ENCODE peak calls at places on chromosomes 3 and 15, in seven cellular contexts. One of them, this sample, is unnamed.

GRCh38 chr3:14453841-14454630 is 51.6 kb downstream of the SLC6A6 start:
- DNase-seq in sigmoid colon: no peak
- DNase-seq in LNCaP clone FGC: no peak
- DNase-seq in OCI-LY7: no peak
- DNase-seq in H9: no peak
- DNase-seq in prostate gland: no peak
- DNase-seq in GM10248: no peak
- DNase-seq in this sample: peak

GRCh38 chr3:126121632-126122031 is 37.7 kb upstream of the SLC41A3 start:
- DNase-seq in LNCaP clone FGC: no peak
- DNase-seq in H9: peak
- DNase-seq in sigmoid colon: peak
- DNase-seq in OCI-LY7: no peak
- DNase-seq in prostate gland: no peak
- DNase-seq in GM10248: no peak
- DNase-seq in this sample: no peak

GRCh38 chr3:136141296-136141785 is 54.8 kb downstream of the MSL2 start:
- DNase-seq in sigmoid colon: no peak
- DNase-seq in GM10248: no peak
- DNase-seq in LNCaP clone FGC: no peak
- DNase-seq in H9: no peak
- DNase-seq in OCI-LY7: no peak
- DNase-seq in prostate gland: no peak
- DNase-seq in this sample: no peak

GRCh38 chr15:80309769-80310384 is 57.9 kb upstream of the CTXND1 start:
- DNase-seq in LNCaP clone FGC: peak
- DNase-seq in OCI-LY7: peak
- DNase-seq in H9: no peak
- DNase-seq in GM10248: no peak
- DNase-seq in sigmoid colon: no peak
- DNase-seq in prostate gland: peak
- DNase-seq in this sample: peak

GRCh38 chr3:127339943-127340861 is 52.4 kb upstream of the PRR20G start:
- DNase-seq in sigmoid colon: no peak
- DNase-seq in OCI-LY7: no peak
- DNase-seq in H9: no peak
- DNase-seq in GM10248: peak
- DNase-seq in prostate gland: no peak
- DNase-seq in LNCaP clone FGC: no peak
- DNase-seq in this sample: no peak

GRCh38 chr3:58490860-58491501 is 915 bp upstream of the KCTD6 start:
- DNase-seq in GM10248: no peak
- DNase-seq in H9: no peak
- DNase-seq in OCI-LY7: no peak
- DNase-seq in LNCaP clone FGC: no peak
- DNase-seq in prostate gland: no peak
- DNase-seq in sigmoid colon: peak
- DNase-seq in this sample: peak

GRCh38 chr3:172201136-172201989 is 162.0 kb downstream of the FNDC3B start:
- DNase-seq in sigmoid colon: peak
- DNase-seq in OCI-LY7: no peak
- DNase-seq in H9: no peak
- DNase-seq in GM10248: no peak
- DNase-seq in LNCaP clone FGC: no peak
- DNase-seq in prostate gland: peak
- DNase-seq in this sample: peak

GRCh38 chr3:123705886-123706285 is 121.0 kb upstream of the HACD2 start:
- DNase-seq in H9: no peak
- DNase-seq in prostate gland: no peak
- DNase-seq in sigmoid colon: no peak
- DNase-seq in OCI-LY7: no peak
- DNase-seq in LNCaP clone FGC: no peak
- DNase-seq in GM10248: no peak
- DNase-seq in this sample: no peak

GRCh38 chr15:57263520-57263919 is 112.8 kb upstream of the CGNL1 start:
- DNase-seq in sigmoid colon: no peak
- DNase-seq in OCI-LY7: no peak
- DNase-seq in prostate gland: no peak
- DNase-seq in GM10248: no peak
- DNase-seq in H9: no peak
- DNase-seq in LNCaP clone FGC: peak
- DNase-seq in this sample: no peak

GRCh38 chr15:62880278-62880677 is 162.3 kb upstream of the TPM1 start:
- DNase-seq in sigmoid colon: no peak
- DNase-seq in GM10248: no peak
- DNase-seq in LNCaP clone FGC: no peak
- DNase-seq in prostate gland: no peak
- DNase-seq in H9: no peak
- DNase-seq in OCI-LY7: no peak
- DNase-seq in this sample: no peak

GRCh38 chr3:52534281-52535183 is 875 bp upstream of the NT5DC2 start:
- DNase-seq in OCI-LY7: peak
- DNase-seq in prostate gland: no peak
- DNase-seq in LNCaP clone FGC: no peak
- DNase-seq in GM10248: no peak
- DNase-seq in H9: peak
- DNase-seq in sigmoid colon: peak
- DNase-seq in this sample: no peak

GRCh38 chr15:64216722-64217428 is 54.1 kb upstream of the PPIB start:
- DNase-seq in GM10248: no peak
- DNase-seq in LNCaP clone FGC: no peak
- DNase-seq in sigmoid colon: no peak
- DNase-seq in prostate gland: no peak
- DNase-seq in OCI-LY7: no peak
- DNase-seq in H9: no peak
- DNase-seq in this sample: peak

GRCh38 chr15:68653795-68654194 is 75.0 kb downstream of the CORO2B start:
- DNase-seq in sigmoid colon: no peak
- DNase-seq in GM10248: no peak
- DNase-seq in LNCaP clone FGC: no peak
- DNase-seq in prostate gland: no peak
- DNase-seq in H9: no peak
- DNase-seq in OCI-LY7: no peak
- DNase-seq in this sample: no peak

GRCh38 chr3:31170932-31171670 is 276.6 kb upstream of the GADL1 start:
- DNase-seq in LNCaP clone FGC: no peak
- DNase-seq in sigmoid colon: no peak
- DNase-seq in OCI-LY7: no peak
- DNase-seq in GM10248: no peak
- DNase-seq in H9: no peak
- DNase-seq in prostate gland: no peak
- DNase-seq in this sample: no peak

GRCh38 chr3:37823189-37823588 is 38.5 kb upstream of the CTDSPL start:
- DNase-seq in H9: no peak
- DNase-seq in prostate gland: no peak
- DNase-seq in sigmoid colon: no peak
- DNase-seq in OCI-LY7: no peak
- DNase-seq in LNCaP clone FGC: no peak
- DNase-seq in GM10248: no peak
- DNase-seq in this sample: no peak

GRCh38 chr3:131109156-131109555 is 82.5 kb downstream of the NEK11 start:
- DNase-seq in LNCaP clone FGC: no peak
- DNase-seq in GM10248: no peak
- DNase-seq in H9: no peak
- DNase-seq in OCI-LY7: no peak
- DNase-seq in prostate gland: no peak
- DNase-seq in sigmoid colon: no peak
- DNase-seq in this sample: no peak

GRCh38 chr3:115217678-115218451 is 70.8 kb upstream of the ZBTB20 start:
- DNase-seq in prostate gland: no peak
- DNase-seq in GM10248: peak
- DNase-seq in LNCaP clone FGC: no peak
- DNase-seq in OCI-LY7: peak
- DNase-seq in sigmoid colon: no peak
- DNase-seq in H9: no peak
- DNase-seq in this sample: no peak

GRCh38 chr3:47663630-47664240 is 85.1 kb upstream of the CSPG5 start:
- DNase-seq in LNCaP clone FGC: no peak
- DNase-seq in prostate gland: no peak
- DNase-seq in OCI-LY7: no peak
- DNase-seq in H9: no peak
- DNase-seq in GM10248: no peak
- DNase-seq in sigmoid colon: no peak
- DNase-seq in this sample: no peak

GRCh38 chr3:47666118-47666517 is 87.5 kb upstream of the CSPG5 start:
- DNase-seq in LNCaP clone FGC: no peak
- DNase-seq in GM10248: no peak
- DNase-seq in prostate gland: no peak
- DNase-seq in sigmoid colon: no peak
- DNase-seq in H9: no peak
- DNase-seq in OCI-LY7: no peak
- DNase-seq in this sample: no peak

GRCh38 chr3:47661121-47661752 is 82.6 kb upstream of the CSPG5 start:
- DNase-seq in sigmoid colon: no peak
- DNase-seq in OCI-LY7: no peak
- DNase-seq in prostate gland: no peak
- DNase-seq in GM10248: no peak
- DNase-seq in LNCaP clone FGC: no peak
- DNase-seq in H9: no peak
- DNase-seq in this sample: no peak

GRCh38 chr3:47669026-47669749 is 90.5 kb upstream of the CSPG5 start:
- DNase-seq in H9: no peak
- DNase-seq in sigmoid colon: no peak
- DNase-seq in OCI-LY7: no peak
- DNase-seq in prostate gland: no peak
- DNase-seq in LNCaP clone FGC: no peak
- DNase-seq in GM10248: no peak
- DNase-seq in this sample: no peak

DNA sequence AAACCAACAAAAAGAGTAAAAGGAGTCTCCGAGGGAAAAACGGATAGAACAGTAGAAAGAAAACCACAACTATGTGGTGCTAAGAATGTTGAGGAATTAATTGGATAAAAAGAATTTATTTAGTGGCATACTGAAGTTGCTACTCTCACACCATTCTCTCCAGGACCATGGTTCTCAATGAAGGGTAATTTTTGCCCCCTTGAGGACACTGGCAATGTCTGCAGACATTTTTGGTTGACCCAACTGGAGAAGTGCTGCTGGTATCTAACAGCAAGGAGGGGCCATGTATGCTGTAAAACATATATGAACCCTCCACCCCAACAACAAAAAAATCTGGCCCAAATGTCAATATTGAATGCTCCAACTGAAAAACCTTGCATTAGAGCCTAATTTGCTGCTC is 85.9 kb upstream of the CSPG5 start:
- DNase-seq in LNCaP clone FGC: no peak
- DNase-seq in prostate gland: no peak
- DNase-seq in sigmoid colon: no peak
- DNase-seq in GM10248: no peak
- DNase-seq in H9: no peak
- DNase-seq in OCI-LY7: peak
- DNase-seq in this sample: no peak
- TF ChIP-seq CTCF in LNCaP clone FGC: peak
- TF ChIP-seq CTCF in prostate gland: no peak
- TF ChIP-seq CTCF in sigmoid colon: no peak
- TF ChIP-seq CTCF in GM10248: peak
- TF ChIP-seq CTCF in H9: peak
- TF ChIP-seq CTCF in OCI-LY7: peak
- TF ChIP-seq CTCF in this sample: no peak

GRCh38 chr3:8757551-8758518 is 11.6 kb downstream of the OXTR start:
- DNase-seq in LNCaP clone FGC: no peak
- DNase-seq in prostate gland: no peak
- DNase-seq in GM10248: no peak
- DNase-seq in OCI-LY7: no peak
- DNase-seq in H9: peak
- DNase-seq in sigmoid colon: no peak
- DNase-seq in this sample: no peak

GRCh38 chr3:8752832-8753231 is 16.6 kb downstream of the OXTR start:
- DNase-seq in sigmoid colon: no peak
- DNase-seq in OCI-LY7: no peak
- DNase-seq in LNCaP clone FGC: no peak
- DNase-seq in prostate gland: no peak
- DNase-seq in H9: no peak
- DNase-seq in GM10248: no peak
- DNase-seq in this sample: no peak

GRCh38 chr3:8756671-8757070 is 12.7 kb downstream of the OXTR start:
- DNase-seq in prostate gland: no peak
- DNase-seq in LNCaP clone FGC: no peak
- DNase-seq in sigmoid colon: no peak
- DNase-seq in GM10248: no peak
- DNase-seq in H9: peak
- DNase-seq in OCI-LY7: no peak
- DNase-seq in this sample: no peak

GRCh38 chr3:8755097-8755496 is 14.3 kb downstream of the OXTR start:
- DNase-seq in sigmoid colon: no peak
- DNase-seq in LNCaP clone FGC: no peak
- DNase-seq in GM10248: no peak
- DNase-seq in OCI-LY7: no peak
- DNase-seq in prostate gland: no peak
- DNase-seq in H9: no peak
- DNase-seq in this sample: no peak

GRCh38 chr3:8755564-8756237 is 13.7 kb downstream of the OXTR start:
- DNase-seq in OCI-LY7: no peak
- DNase-seq in sigmoid colon: no peak
- DNase-seq in LNCaP clone FGC: no peak
- DNase-seq in GM10248: no peak
- DNase-seq in prostate gland: no peak
- DNase-seq in H9: no peak
- DNase-seq in this sample: no peak
- TF ChIP-seq CTCF in OCI-LY7: peak
- TF ChIP-seq CTCF in sigmoid colon: no peak
- TF ChIP-seq CTCF in LNCaP clone FGC: no peak
- TF ChIP-seq CTCF in GM10248: no peak
- TF ChIP-seq CTCF in prostate gland: no peak
- TF ChIP-seq CTCF in H9: peak
- TF ChIP-seq CTCF in this sample: no peak

DNA sequence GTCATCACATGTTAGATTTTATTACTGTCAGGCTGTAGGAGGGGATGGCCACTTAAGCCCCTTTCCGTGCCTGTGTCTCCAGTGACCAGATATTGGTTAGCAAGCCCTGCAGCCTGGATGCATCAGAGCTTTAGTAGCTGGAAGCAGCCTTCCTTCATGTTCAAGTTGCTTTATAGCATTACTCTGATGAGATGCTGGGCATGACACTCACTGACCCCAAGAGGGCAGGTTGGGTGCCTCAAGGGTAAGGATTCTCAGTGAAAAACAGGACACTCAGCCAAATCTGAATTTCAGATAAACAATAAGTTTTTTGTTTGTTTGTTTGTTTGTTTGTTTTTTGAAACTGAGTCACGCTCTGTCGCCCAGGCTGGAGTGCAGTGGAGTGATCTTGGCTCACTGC is 68.5 kb upstream of the PTX3 start:
- DNase-seq in OCI-LY7: no peak
- DNase-seq in GM10248: no peak
- DNase-seq in sigmoid colon: no peak
- DNase-seq in prostate gland: no peak
- DNase-seq in H9: no peak
- DNase-seq in LNCaP clone FGC: no peak
- DNase-seq in this sample: no peak
- TF ChIP-seq CTCF in OCI-LY7: no peak
- TF ChIP-seq CTCF in GM10248: no peak
- TF ChIP-seq CTCF in sigmoid colon: no peak
- TF ChIP-seq CTCF in prostate gland: no peak
- TF ChIP-seq CTCF in H9: peak
- TF ChIP-seq CTCF in LNCaP clone FGC: peak
- TF ChIP-seq CTCF in this sample: no peak

DNA sequence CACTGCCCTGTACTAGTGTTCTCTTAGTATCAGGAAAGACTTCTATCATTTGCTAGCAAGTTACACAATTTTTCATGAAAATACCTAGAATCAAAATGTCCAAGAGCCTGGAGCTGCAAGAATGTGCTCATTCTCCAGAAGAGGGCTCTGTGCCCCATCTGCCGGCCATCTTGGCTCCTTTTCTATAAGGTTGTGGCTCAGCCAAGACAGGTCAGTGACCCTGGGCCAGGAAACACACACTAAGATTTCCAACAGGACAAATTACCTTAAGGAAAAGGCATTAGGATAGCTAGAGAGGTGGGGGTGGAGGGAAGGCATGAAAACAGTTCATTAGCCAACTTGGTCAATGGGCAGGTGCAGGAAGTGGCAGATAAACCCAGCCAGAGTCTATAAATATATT is 20.7 kb downstream of the TIMP4 start:
- DNase-seq in prostate gland: no peak
- DNase-seq in sigmoid colon: no peak
- DNase-seq in H9: peak
- DNase-seq in OCI-LY7: peak
- DNase-seq in LNCaP clone FGC: peak
- DNase-seq in GM10248: peak
- DNase-seq in this sample: peak
- TF ChIP-seq CTCF in prostate gland: peak
- TF ChIP-seq CTCF in sigmoid colon: no peak
- TF ChIP-seq CTCF in H9: peak
- TF ChIP-seq CTCF in OCI-LY7: peak
- TF ChIP-seq CTCF in LNCaP clone FGC: peak
- TF ChIP-seq CTCF in GM10248: peak
- TF ChIP-seq CTCF in this sample: peak